ENCODE peak calls at places on chromosomes 3 and 15, in four cellular contexts. H is colonic mucosa; M is renal cortical epithelial cell; W is activated naive CD4-positive, alpha-beta T cell. O is an unnamed sample.

GRCh38 chr3:20511863-20512262 is 325.9 kb upstream of the SGO1 start:
- DNase-seq in H (no peak), M (peak; percentile 63), W (no peak), O (no peak)

GRCh38 chr3:129694228-129694627 is 87.8 kb upstream of the PLXND1 start:
- DNase-seq in H (no peak), M (peak; percentile 64), W (no peak), O (no peak)

GRCh38 chr3:188947401-188947982 is 224.3 kb upstream of the TPRG1 start:
- DNase-seq in H (peak; percentile 89), M (no peak), W (no peak), O (no peak)

GRCh38 chr15:64009241-64009640 is 37.0 kb downstream of the DAPK2 start:
- DNase-seq in H (no peak), M (no peak), W (no peak), O (no peak)

GRCh38 chr3:174640932-174641331 is 218.2 kb upstream of the NAALADL2 start:
- DNase-seq in H (no peak), M (no peak), W (no peak), O (no peak)

GRCh38 chr15:93121994-93122910 is 33.2 kb upstream of the RGMA start:
- DNase-seq in H (no peak), M (no peak), W (no peak), O (no peak)

GRCh38 chr3:167740961-167741587 is 5.6 kb downstream of the SERPINI1 start:
- DNase-seq in H (no peak), M (peak; percentile 41), W (no peak), O (no peak)

GRCh38 chr3:66378256-66378655 is 122.6 kb downstream of the LRIG1 start:
- DNase-seq in H (no peak), M (no peak), W (no peak), O (no peak)

GRCh38 chr3:115960799-115961198 is 337.5 kb downstream of the GAP43 start:
- DNase-seq in H (no peak), M (no peak), W (no peak), O (no peak)

GRCh38 chr3:150635076-150635475 is 32.0 kb downstream of the SELENOT start:
- DNase-seq in H (no peak), M (no peak), W (no peak), O (no peak)

GRCh38 chr3:124787490-124788195 is 57.4 kb downstream of the UMPS start:
- DNase-seq in H (no peak), M (peak; percentile 45), W (no peak), O (no peak)

GRCh38 chr3:128217702-128218475 is 64.6 kb downstream of the EEFSEC start:
- DNase-seq in H (no peak), M (peak; percentile 85), W (no peak), O (no peak)

O was measured in GOT3.